ENCODE peak calls at places on chromosomes 11 and 22, in ten cellular contexts. K is activated T-helper 1 cell treated with Interleukin-2 at 50 U/mL for 16 hours; B is psoas muscle; G is stimulated activated naive CD8-positive, alpha-beta T cell treated with anti-CD3 and anti-CD28 coated beads, Interleukin-15, Interleukin-2, amounts not matched to agents 100 U/mL and 50 U/mL, for 24 hours; F is cardiac muscle cell; E is ovary; J is astrocyte of the spinal cord; U is H54; I is NCI-H1105; V is HCT116. R is an unnamed sample.

GRCh38 chr11:40241524-40242037 is 1217.9 kb downstream of the LRRC4C start:
- DNase-seq in K (no peak), B (peak; percentile 11), G (no peak), F (no peak), E (no peak), J (peak; percentile 70), U (no peak), I (no peak), V (no peak), R (no peak)

GRCh38 chr11:42591841-42592240 is 720.0 kb upstream of the API5 start:
- DNase-seq in K (no peak), B (no peak), G (no peak), F (no peak), E (no peak), J (no peak), U (no peak), I (no peak), V (no peak), R (no peak)

GRCh38 chr22:43473441-43473840 is 61.6 kb downstream of the MPPED1 start:
- DNase-seq in K (no peak), B (no peak), G (no peak), F (no peak), E (no peak), J (no peak), U (no peak), I (no peak), V (no peak), R (no peak)

GRCh38 chr22:18148508-18148965 is 1.4 kb upstream of the USP18 start:
- DNase-seq in K (no peak), B (no peak), G (no peak), F (no peak), E (no peak), J (no peak), U (no peak), I (no peak), V (no peak), R (no peak)

GRCh38 chr22:47605441-47605840 is 843.0 kb downstream of the TBC1D22A start:
- DNase-seq in K (no peak), B (no peak), G (no peak), F (no peak), E (no peak), J (no peak), U (no peak), I (no peak), V (no peak), R (no peak)

GRCh38 chr11:73614591-73614990 is 16.7 kb upstream of the FAM168A start:
- DNase-seq in K (no peak), B (no peak), G (no peak), F (no peak), E (no peak), J (no peak), U (no peak), I (no peak), V (no peak), R (no peak)

GRCh38 chr11:12692238-12693074 is 18.2 kb downstream of the TEAD1 start:
- DNase-seq in K (no peak), B (peak; percentile 79), G (no peak), F (peak; percentile 71), E (peak; percentile 95), J (peak; percentile 97), U (no peak), I (peak; percentile 62), V (peak; percentile 60), R (no peak)

GRCh38 chr11:976431-977160 is 50.9 kb downstream of the AP2A2 start:
- DNase-seq in K (no peak), B (no peak), G (peak; percentile 28), F (no peak), E (no peak), J (peak; percentile 63), U (no peak), I (no peak), V (no peak), R (no peak)